ENCODE peak calls at places on chromosomes 13 and 19, in nine cellular contexts. Z is activated naive CD4-positive, alpha-beta T cell treated with Interleukin-2 at 50 U/mL for 16 hours; U is stimulated activated CD4-positive, alpha-beta T cell treated with anti-CD3 and anti-CD28 coated beads, Interleukin-4, amount 100 ng/mL, for 1 hour; K is NCI-H2171; F is NCI-H526; O is T-helper 1 cell; B is amygdala; A is heart right ventricle; C is T-cell. N is an unnamed sample.

GRCh38 chr19:50214699-50215543 is 11.5 kb downstream of the MYH14 start:
- DNase-seq in Z (no peak), U (no peak), K (no peak), F (peak; percentile 85), O (no peak), B (no peak), A (no peak), C (no peak), N (no peak)

GRCh38 chr13:108003626-108004025 is 211.7 kb downstream of the LIG4 start:
- DNase-seq in Z (no peak), U (no peak), K (no peak), F (no peak), O (no peak), B (no peak), A (no peak), C (no peak), N (no peak)

GRCh38 chr13:65946387-65946786 is 1283.7 kb downstream of the PCDH9 start:
- DNase-seq in Z (no peak), U (no peak), K (no peak), F (no peak), O (no peak), B (no peak), A (no peak), C (no peak), N (no peak)

GRCh38 chr19:16609511-16609910 is 18.5 kb downstream of the MED26 start:
- DNase-seq in Z (no peak), U (no peak), K (no peak), F (no peak), O (no peak), B (no peak), A (no peak), C (no peak), N (no peak)

GRCh38 chr13:71517004-71517403 is 350.0 kb downstream of the DACH1 start:
- DNase-seq in Z (no peak), U (no peak), K (no peak), F (no peak), O (no peak), B (no peak), A (no peak), C (no peak), N (no peak)

GRCh38 chr13:30908416-30908980 is 2.4 kb downstream of the MEDAG start:
- DNase-seq in Z (no peak), U (no peak), K (no peak), F (peak; percentile 55), O (no peak), B (no peak), A (peak; percentile 24), C (no peak), N (no peak)

GRCh38 chr13:44809152-44809551 is 180.1 kb downstream of the NUFIP1 start:
- DNase-seq in Z (no peak), U (no peak), K (no peak), F (no peak), O (no peak), B (no peak), A (no peak), C (no peak), N (no peak)

GRCh38 chr13:35961002-35961401 is 170.2 kb downstream of the DCLK1 start:
- DNase-seq in Z (no peak), U (no peak), K (no peak), F (no peak), O (no peak), B (no peak), A (no peak), C (no peak), N (no peak)

GRCh38 chr13:66301482-66301881 is 928.7 kb downstream of the PCDH9 start:
- DNase-seq in Z (no peak), U (no peak), K (no peak), F (no peak), O (no peak), B (no peak), A (no peak), C (no peak), N (no peak)

GRCh38 chr19:12647490-12648071 is 19.0 kb downstream of the MAN2B1 start:
- DNase-seq in Z (no peak), U (peak; percentile 39), K (no peak), F (peak; percentile 67), O (no peak), B (no peak), A (peak; percentile 72), C (no peak), N (no peak)

GRCh38 chr19:32202244-32202643 is 143.2 kb upstream of the ZNF507 start:
- DNase-seq in Z (no peak), U (no peak), K (no peak), F (no peak), O (no peak), B (no peak), A (no peak), C (no peak), N (no peak)

GRCh38 chr19:54431255-54431838 is 16.1 kb downstream of the TTYH1 start:
- DNase-seq in Z (no peak), U (no peak), K (no peak), F (no peak), O (no peak), B (no peak), A (no peak), C (no peak), N (no peak)

GRCh38 chr19:3817761-3818160 is 31.6 kb upstream of the MATK start:
- DNase-seq in Z (no peak), U (no peak), K (no peak), F (no peak), O (no peak), B (no peak), A (no peak), C (no peak), N (no peak)

GRCh38 chr13:98020271-98020670 is 66.8 kb downstream of the IPO5 start:
- DNase-seq in Z (no peak), U (no peak), K (no peak), F (no peak), O (no peak), B (no peak), A (no peak), C (no peak), N (no peak)

GRCh38 chr19:38484747-38485146 is 51.3 kb downstream of the RYR1 start:
- DNase-seq in Z (no peak), U (no peak), K (no peak), F (no peak), O (no peak), B (no peak), A (no peak), C (no peak), N (no peak)

GRCh38 chr13:65597839-65598818 is 1632.0 kb downstream of the PCDH9 start:
- DNase-seq in Z (no peak), U (no peak), K (no peak), F (no peak), O (no peak), B (no peak), A (no peak), C (no peak), N (no peak)

GRCh38 chr19:12828494-12828893 is 5.9 kb downstream of the RTBDN start:
- DNase-seq in Z (no peak), U (peak; percentile 32), K (peak; percentile 80), F (peak; percentile 76), O (no peak), B (no peak), A (no peak), C (no peak), N (peak; percentile 33)

GRCh38 chr19:6412111-6412999 is 12.3 kb downstream of the KHSRP start:
- DNase-seq in Z (peak; percentile 50), U (peak; percentile 57), K (peak; percentile 13), F (peak; percentile 53), O (no peak), B (no peak), A (no peak), C (peak; percentile 44), N (no peak)

GRCh38 chr19:42268142-42268703 is 829 bp upstream of the CIC start:
- DNase-seq in Z (peak; percentile 98), U (peak; percentile 96), K (peak; percentile 99), F (peak; percentile 100), O (peak; percentile 98), B (peak; percentile 99), A (peak; percentile 96), C (peak; percentile 98), N (peak; percentile 99)

GRCh38 chr19:32176591-32176990 is 168.8 kb upstream of the ZNF507 start:
- DNase-seq in Z (no peak), U (no peak), K (no peak), F (no peak), O (no peak), B (no peak), A (no peak), C (no peak), N (no peak)

GRCh38 chr19:32870154-32870573 is 597 bp upstream of the SLC7A9 start:
- DNase-seq in Z (no peak), U (no peak), K (no peak), F (no peak), O (no peak), B (no peak), A (no peak), C (no peak), N (no peak)

GRCh38 chr13:103283451-103283820 is 217.2 kb upstream of the SLC10A2 start:
- DNase-seq in Z (no peak), U (no peak), K (no peak), F (no peak), O (no peak), B (no peak), A (no peak), C (no peak), N (no peak)

N was measured in NCI-H1694.